ENCODE peak calls at places on chromosomes 4 and X, in eight cellular contexts. One of them, this sample, is unnamed.

GRCh38 chrX:74534569-74535038 is 79.8 kb downstream of the RLIM start:
- DNase-seq in fibroblast of pulmonary artery: no peak
- DNase-seq in brain microvascular endothelial cell: peak; percentile 5
- DNase-seq in suprapubic skin: no peak
- DNase-seq in K562: no peak
- DNase-seq in uterus: no peak
- DNase-seq in bronchial epithelial cell: peak; percentile 45
- DNase-seq in nephron progenitor cell: no peak
- DNase-seq in this sample: no peak

GRCh38 chrX:46547857-46548256 is 2.6 kb upstream of the ZNF674 start:
- DNase-seq in fibroblast of pulmonary artery: peak; percentile 69
- DNase-seq in brain microvascular endothelial cell: peak; percentile 77
- DNase-seq in suprapubic skin: no peak
- DNase-seq in K562: no peak
- DNase-seq in uterus: no peak
- DNase-seq in bronchial epithelial cell: peak; percentile 78
- DNase-seq in nephron progenitor cell: no peak
- DNase-seq in this sample: no peak

GRCh38 chrX:2499507-2499906 is 1.3 kb downstream of the DHRSX start:
- DNase-seq in fibroblast of pulmonary artery: no peak
- DNase-seq in brain microvascular endothelial cell: no peak
- DNase-seq in suprapubic skin: no peak
- DNase-seq in K562: no peak
- DNase-seq in uterus: no peak
- DNase-seq in bronchial epithelial cell: no peak
- DNase-seq in nephron progenitor cell: no peak
- DNase-seq in this sample: no peak

GRCh38 chr4:19227701-19228100 is 1024.0 kb upstream of the SLIT2 start:
- DNase-seq in fibroblast of pulmonary artery: no peak
- DNase-seq in brain microvascular endothelial cell: peak; percentile 49
- DNase-seq in suprapubic skin: no peak
- DNase-seq in K562: no peak
- DNase-seq in uterus: no peak
- DNase-seq in bronchial epithelial cell: no peak
- DNase-seq in nephron progenitor cell: no peak
- DNase-seq in this sample: no peak

GRCh38 chr4:120870279-120870673 is 52.2 kb downstream of the PRDM5 start:
- DNase-seq in fibroblast of pulmonary artery: no peak
- DNase-seq in brain microvascular endothelial cell: no peak
- DNase-seq in suprapubic skin: no peak
- DNase-seq in K562: no peak
- DNase-seq in uterus: no peak
- DNase-seq in bronchial epithelial cell: no peak
- DNase-seq in nephron progenitor cell: no peak
- DNase-seq in this sample: no peak

GRCh38 chrX:1883772-1884171 is 268.9 kb downstream of the ASMT start:
- DNase-seq in fibroblast of pulmonary artery: no peak
- DNase-seq in brain microvascular endothelial cell: no peak
- DNase-seq in suprapubic skin: no peak
- DNase-seq in K562: no peak
- DNase-seq in uterus: no peak
- DNase-seq in bronchial epithelial cell: peak; percentile 19
- DNase-seq in nephron progenitor cell: no peak
- DNase-seq in this sample: no peak

GRCh38 chrX:152817082-152817744 is 13.3 kb downstream of the CETN2 start:
- DNase-seq in fibroblast of pulmonary artery: peak; percentile 51
- DNase-seq in brain microvascular endothelial cell: peak; percentile 47
- DNase-seq in suprapubic skin: no peak
- DNase-seq in K562: peak; percentile 68
- DNase-seq in uterus: no peak
- DNase-seq in bronchial epithelial cell: peak; percentile 36
- DNase-seq in nephron progenitor cell: peak; percentile 24
- DNase-seq in this sample: no peak

GRCh38 chrX:118807151-118808017 is 16.2 kb upstream of the ZCCHC12 start:
- DNase-seq in fibroblast of pulmonary artery: peak; percentile 70
- DNase-seq in brain microvascular endothelial cell: peak; percentile 6
- DNase-seq in suprapubic skin: no peak
- DNase-seq in K562: peak; percentile 24
- DNase-seq in uterus: peak; percentile 46
- DNase-seq in bronchial epithelial cell: peak; percentile 42
- DNase-seq in nephron progenitor cell: peak; percentile 42
- DNase-seq in this sample: no peak

GRCh38 chr4:1285790-1286553 is 3.7 kb upstream of the MAEA start:
- DNase-seq in fibroblast of pulmonary artery: peak; percentile 8
- DNase-seq in brain microvascular endothelial cell: no peak
- DNase-seq in suprapubic skin: no peak
- DNase-seq in K562: peak; percentile 38
- DNase-seq in uterus: no peak
- DNase-seq in bronchial epithelial cell: no peak
- DNase-seq in nephron progenitor cell: no peak
- DNase-seq in this sample: peak; percentile 32

GRCh38 chr4:77104405-77105292 is 28.9 kb upstream of the CCNI start:
- DNase-seq in fibroblast of pulmonary artery: peak; percentile 48
- DNase-seq in brain microvascular endothelial cell: peak; percentile 18
- DNase-seq in suprapubic skin: peak; percentile 81
- DNase-seq in K562: no peak
- DNase-seq in uterus: peak; percentile 84
- DNase-seq in bronchial epithelial cell: peak; percentile 77
- DNase-seq in nephron progenitor cell: no peak
- DNase-seq in this sample: no peak

GRCh38 chr4:23718435-23718834 is 171.4 kb downstream of the PPARGC1A start:
- DNase-seq in fibroblast of pulmonary artery: no peak
- DNase-seq in brain microvascular endothelial cell: no peak
- DNase-seq in suprapubic skin: no peak
- DNase-seq in K562: no peak
- DNase-seq in uterus: no peak
- DNase-seq in bronchial epithelial cell: no peak
- DNase-seq in nephron progenitor cell: no peak
- DNase-seq in this sample: no peak

GRCh38 chr4:23720556-23720955 is 169.3 kb downstream of the PPARGC1A start:
- DNase-seq in fibroblast of pulmonary artery: no peak
- DNase-seq in brain microvascular endothelial cell: no peak
- DNase-seq in suprapubic skin: no peak
- DNase-seq in K562: no peak
- DNase-seq in uterus: no peak
- DNase-seq in bronchial epithelial cell: no peak
- DNase-seq in nephron progenitor cell: no peak
- DNase-seq in this sample: no peak

GRCh38 chr4:23717528-23718248 is 172.2 kb downstream of the PPARGC1A start:
- DNase-seq in fibroblast of pulmonary artery: peak; percentile 48
- DNase-seq in brain microvascular endothelial cell: peak; percentile 15
- DNase-seq in suprapubic skin: no peak
- DNase-seq in K562: peak; percentile 72
- DNase-seq in uterus: no peak
- DNase-seq in bronchial epithelial cell: peak; percentile 36
- DNase-seq in nephron progenitor cell: no peak
- DNase-seq in this sample: no peak
- TF ChIP-seq CTCF in fibroblast of pulmonary artery: peak; percentile 47
- TF ChIP-seq CTCF in brain microvascular endothelial cell: peak; percentile 50
- TF ChIP-seq CTCF in suprapubic skin: peak; percentile 23
- TF ChIP-seq CTCF in K562: peak; percentile 18
- TF ChIP-seq CTCF in uterus: no peak
- TF ChIP-seq CTCF in bronchial epithelial cell: peak; percentile 46
- TF ChIP-seq CTCF in nephron progenitor cell: peak; percentile 36
- TF ChIP-seq CTCF in this sample: no peak

GRCh38 chrX:41863343-41864203 is 59.8 kb downstream of the CASK start:
- DNase-seq in fibroblast of pulmonary artery: no peak
- DNase-seq in brain microvascular endothelial cell: no peak
- DNase-seq in suprapubic skin: no peak
- DNase-seq in K562: no peak
- DNase-seq in uterus: no peak
- DNase-seq in bronchial epithelial cell: no peak
- DNase-seq in nephron progenitor cell: no peak
- DNase-seq in this sample: no peak
- TF ChIP-seq CTCF in fibroblast of pulmonary artery: no peak
- TF ChIP-seq CTCF in brain microvascular endothelial cell: peak; percentile 2
- TF ChIP-seq CTCF in suprapubic skin: no peak
- TF ChIP-seq CTCF in K562: no peak
- TF ChIP-seq CTCF in uterus: no peak
- TF ChIP-seq CTCF in bronchial epithelial cell: no peak
- TF ChIP-seq CTCF in nephron progenitor cell: no peak
- TF ChIP-seq CTCF in this sample: no peak

DNA sequence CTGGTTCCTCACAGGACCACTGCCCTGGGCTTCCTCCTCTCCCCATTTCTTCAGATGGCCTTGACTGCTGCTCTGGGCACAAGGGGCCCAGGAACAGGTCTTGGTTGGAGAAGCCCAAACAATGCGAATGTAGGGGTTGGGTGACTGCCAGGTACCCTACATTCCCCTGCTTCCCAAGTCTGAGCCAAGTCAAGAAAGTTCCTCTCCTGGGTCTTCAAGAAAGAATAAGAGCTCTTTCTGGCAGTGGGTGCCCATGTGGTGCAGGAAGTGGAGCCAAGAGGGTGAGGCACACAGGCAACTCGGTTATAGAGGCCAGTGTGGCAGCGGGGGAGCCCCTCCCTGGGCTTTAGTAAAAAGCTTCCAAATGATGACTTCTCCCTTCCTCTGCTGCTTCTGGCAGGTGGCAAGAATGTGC is 2.7 kb downstream of the SLC34A2 start:
- DNase-seq in fibroblast of pulmonary artery: no peak
- DNase-seq in brain microvascular endothelial cell: no peak
- DNase-seq in suprapubic skin: no peak
- DNase-seq in K562: no peak
- DNase-seq in uterus: no peak
- DNase-seq in bronchial epithelial cell: no peak
- DNase-seq in nephron progenitor cell: no peak
- DNase-seq in this sample: no peak
- TF ChIP-seq CTCF in fibroblast of pulmonary artery: no peak
- TF ChIP-seq CTCF in brain microvascular endothelial cell: no peak
- TF ChIP-seq CTCF in suprapubic skin: no peak
- TF ChIP-seq CTCF in K562: no peak
- TF ChIP-seq CTCF in uterus: no peak
- TF ChIP-seq CTCF in bronchial epithelial cell: no peak
- TF ChIP-seq CTCF in nephron progenitor cell: no peak
- TF ChIP-seq CTCF in this sample: no peak

GRCh38 chr4:6085028-6085942 is 67.1 kb upstream of the C4orf50 start:
- DNase-seq in fibroblast of pulmonary artery: no peak
- DNase-seq in brain microvascular endothelial cell: no peak
- DNase-seq in suprapubic skin: no peak
- DNase-seq in K562: no peak
- DNase-seq in uterus: no peak
- DNase-seq in bronchial epithelial cell: no peak
- DNase-seq in nephron progenitor cell: no peak
- DNase-seq in this sample: no peak

GRCh38 chr4:6076391-6076790 is 58.2 kb upstream of the C4orf50 start:
- DNase-seq in fibroblast of pulmonary artery: no peak
- DNase-seq in brain microvascular endothelial cell: no peak
- DNase-seq in suprapubic skin: no peak
- DNase-seq in K562: peak; percentile 20
- DNase-seq in uterus: no peak
- DNase-seq in bronchial epithelial cell: no peak
- DNase-seq in nephron progenitor cell: no peak
- DNase-seq in this sample: no peak

GRCh38 chr4:6074723-6075122 is 56.5 kb upstream of the C4orf50 start:
- DNase-seq in fibroblast of pulmonary artery: no peak
- DNase-seq in brain microvascular endothelial cell: no peak
- DNase-seq in suprapubic skin: no peak
- DNase-seq in K562: no peak
- DNase-seq in uterus: no peak
- DNase-seq in bronchial epithelial cell: no peak
- DNase-seq in nephron progenitor cell: no peak
- DNase-seq in this sample: no peak

GRCh38 chr4:6079965-6080364 is 61.7 kb upstream of the C4orf50 start:
- DNase-seq in fibroblast of pulmonary artery: no peak
- DNase-seq in brain microvascular endothelial cell: no peak
- DNase-seq in suprapubic skin: no peak
- DNase-seq in K562: no peak
- DNase-seq in uterus: no peak
- DNase-seq in bronchial epithelial cell: no peak
- DNase-seq in nephron progenitor cell: no peak
- DNase-seq in this sample: no peak
- TF ChIP-seq CTCF in fibroblast of pulmonary artery: no peak
- TF ChIP-seq CTCF in brain microvascular endothelial cell: no peak
- TF ChIP-seq CTCF in suprapubic skin: no peak
- TF ChIP-seq CTCF in K562: no peak
- TF ChIP-seq CTCF in uterus: no peak
- TF ChIP-seq CTCF in bronchial epithelial cell: no peak
- TF ChIP-seq CTCF in nephron progenitor cell: no peak
- TF ChIP-seq CTCF in this sample: no peak

DNA sequence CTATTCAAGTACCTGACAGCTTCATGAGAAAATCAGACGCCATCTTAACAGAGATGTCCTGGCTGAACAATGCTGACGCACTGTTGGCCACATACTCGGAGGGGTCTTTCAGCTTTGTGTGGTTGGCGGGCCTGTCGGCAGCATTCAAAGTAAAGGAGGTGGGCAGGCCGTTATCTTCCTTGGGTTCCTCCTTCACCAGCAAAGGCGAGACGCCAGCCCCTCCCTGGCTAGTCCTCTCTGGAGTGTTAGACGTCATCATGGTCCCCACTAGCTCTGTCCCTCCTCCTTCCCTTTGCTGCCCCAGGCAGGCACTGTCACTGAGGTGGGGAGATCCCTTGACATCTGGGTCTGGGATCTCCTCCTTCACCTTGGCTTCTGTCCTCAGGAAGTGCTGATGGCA is 53.0 kb downstream of the ZNF827 start:
- DNase-seq in fibroblast of pulmonary artery: no peak
- DNase-seq in brain microvascular endothelial cell: no peak
- DNase-seq in suprapubic skin: no peak
- DNase-seq in K562: no peak
- DNase-seq in uterus: no peak
- DNase-seq in bronchial epithelial cell: no peak
- DNase-seq in nephron progenitor cell: no peak
- DNase-seq in this sample: no peak
- TF ChIP-seq CTCF in fibroblast of pulmonary artery: no peak
- TF ChIP-seq CTCF in brain microvascular endothelial cell: no peak
- TF ChIP-seq CTCF in suprapubic skin: no peak
- TF ChIP-seq CTCF in K562: no peak
- TF ChIP-seq CTCF in uterus: no peak
- TF ChIP-seq CTCF in bronchial epithelial cell: no peak
- TF ChIP-seq CTCF in nephron progenitor cell: no peak
- TF ChIP-seq CTCF in this sample: no peak

DNA sequence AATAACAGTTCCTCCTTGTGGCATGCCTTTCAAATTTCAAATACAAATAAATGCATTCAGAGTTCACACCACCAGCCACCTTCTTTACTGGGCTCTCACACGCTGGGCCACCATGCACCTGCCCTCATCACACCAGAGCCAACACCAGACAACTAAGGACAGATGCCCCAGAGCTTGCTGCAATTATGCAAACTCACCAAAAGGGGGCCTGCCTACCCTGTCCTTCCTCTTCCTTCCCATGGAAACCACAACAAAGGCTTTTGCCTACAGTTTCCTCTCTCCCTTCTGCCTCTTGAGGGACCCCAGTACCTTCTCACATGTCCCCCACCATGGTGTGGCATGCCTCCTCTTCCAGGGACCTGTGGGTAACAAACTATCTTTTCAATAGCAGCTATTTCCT is 1333.9 kb upstream of the TENM3 start:
- DNase-seq in fibroblast of pulmonary artery: no peak
- DNase-seq in brain microvascular endothelial cell: no peak
- DNase-seq in suprapubic skin: no peak
- DNase-seq in K562: no peak
- DNase-seq in uterus: no peak
- DNase-seq in bronchial epithelial cell: no peak
- DNase-seq in nephron progenitor cell: peak; percentile 9
- DNase-seq in this sample: no peak
- TF ChIP-seq CTCF in fibroblast of pulmonary artery: no peak
- TF ChIP-seq CTCF in brain microvascular endothelial cell: peak; percentile 49
- TF ChIP-seq CTCF in suprapubic skin: no peak
- TF ChIP-seq CTCF in K562: no peak
- TF ChIP-seq CTCF in uterus: no peak
- TF ChIP-seq CTCF in bronchial epithelial cell: peak; percentile 31
- TF ChIP-seq CTCF in nephron progenitor cell: peak; percentile 32
- TF ChIP-seq CTCF in this sample: no peak

This sample was measured in CD4-positive, alpha-beta T cell.